ENCODE peak calls at places on chromosomes 4 and X, in five cellular contexts. T, N, R, S and M are unnamed samples.

GRCh38 chrX:45421806-45422205 is 221.1 kb upstream of the DIPK2B start:
- DNase-seq in N (no peak), R (no peak), S (no peak), T (no peak), M (no peak)

GRCh38 chr4:168483786-168484185 is 3.5 kb upstream of the DDX60L start:
- DNase-seq in N (no peak), R (no peak), T (no peak), S (no peak), M (no peak)

GRCh38 chr4:128521634-128522253 is 234.1 kb upstream of the PGRMC2 start:
- DNase-seq in N (no peak), T (no peak), S (no peak), R (peak; percentile 33), M (no peak)

GRCh38 chr4:169571435-169571834 is 40.9 kb downstream of the NEK1 start:
- DNase-seq in S (no peak), T (no peak), N (no peak), R (no peak), M (no peak)

GRCh38 chrX:72351606-72352338 is 46.1 kb upstream of the CITED1 start:
- DNase-seq in T (no peak), R (no peak), N (no peak), S (no peak), M (no peak)

GRCh38 chr4:137952116-137952515 is 290.0 kb downstream of the SLC7A11 start:
- DNase-seq in R (no peak), S (no peak), T (no peak), N (no peak), M (no peak)

GRCh38 chr4:9762823-9763475 is 18.5 kb upstream of the DRD5 start:
- DNase-seq in N (peak; percentile 52), R (peak; percentile 17), T (peak; percentile 76), S (peak; percentile 23), M (peak; percentile 87)

GRCh38 chrX:13165266-13165665 is 120.8 kb upstream of the FAM9C start:
- DNase-seq in T (no peak), S (no peak), N (no peak), R (no peak), M (no peak)

GRCh38 chr4:17063870-17064269 is 165.4 kb upstream of the LDB2 start:
- DNase-seq in T (no peak), R (no peak), S (no peak), N (no peak), M (no peak)

GRCh38 chrX:54411732-54412131 is 28.5 kb upstream of the TSR2 start:
- DNase-seq in N (no peak), T (no peak), R (no peak), S (no peak), M (no peak)

GRCh38 chrX:1537031-1537715 is at the start of gene P2RY8:
- DNase-seq in N (no peak), R (peak; percentile 32), S (peak; percentile 25), T (peak; percentile 67), M (no peak)

GRCh38 chr4:5423670-5424069 is 284.7 kb downstream of the EVC2 start:
- DNase-seq in N (no peak), T (no peak), R (no peak), S (no peak), M (peak; percentile 45)

GRCh38 chrX:46258356-46258755 is 286.9 kb downstream of the ZNF674 start:
- DNase-seq in N (no peak), T (no peak), R (no peak), S (no peak), M (no peak)

GRCh38 chr4:146585761-146586333 is 52.8 kb upstream of the POU4F2 start:
- DNase-seq in R (no peak), N (no peak), S (no peak), T (no peak), M (no peak)

GRCh38 chr4:8203817-8204216 is 4.7 kb downstream of the SH3TC1 start:
- DNase-seq in S (no peak), T (no peak), R (no peak), N (no peak), M (no peak)

GRCh38 chrX:129823115-129823514 is 20.6 kb downstream of the ZDHHC9 start:
- DNase-seq in S (no peak), R (peak; percentile 36), T (peak; percentile 38), N (peak; percentile 30), M (peak; percentile 60)

GRCh38 chr4:178306565-178306964 is 864.3 kb upstream of the AGA start:
- DNase-seq in R (no peak), T (no peak), N (no peak), S (no peak), M (peak; percentile 59)

GRCh38 chrX:102835504-102836146 is 101.4 kb upstream of the RAB40AL start:
- DNase-seq in R (no peak), N (no peak), S (no peak), T (peak; percentile 2), M (peak; percentile 76)

GRCh38 chr4:152476796-152477195 is 59.1 kb downstream of the FBXW7 start:
- DNase-seq in N (no peak), S (no peak), T (no peak), R (no peak), M (no peak)

GRCh38 chr4:113961322-113961698 is 18.1 kb downstream of the ARSJ start:
- DNase-seq in T (no peak), N (no peak), S (no peak), R (peak; percentile 10), M (no peak)

GRCh38 chr4:126992910-126993309 is 639.8 kb upstream of the INTU start:
- DNase-seq in S (no peak), N (no peak), R (no peak), T (no peak), M (no peak)

GRCh38 chr4:56259595-56259994 is 127.7 kb downstream of the AASDH start:
- DNase-seq in S (no peak), N (no peak), T (no peak), R (no peak), M (no peak)

GRCh38 chr4:20528508-20528907 is 171.8 kb upstream of the PACRGL start:
- DNase-seq in T (no peak), N (no peak), R (no peak), S (no peak), M (no peak)

GRCh38 chrX:115134366-115134765 is 54.8 kb upstream of the RBMXL3 start:
- DNase-seq in N (no peak), S (no peak), T (no peak), R (no peak), M (no peak)

GRCh38 chr4:54877006-54877405 is 219.2 kb downstream of the KIT start:
- DNase-seq in S (no peak), R (no peak), T (no peak), N (no peak), M (no peak)

GRCh38 chrX:13090261-13091110 is 46.1 kb upstream of the FAM9C start:
- DNase-seq in N (no peak), T (no peak), S (no peak), R (no peak), M (no peak)

GRCh38 chr4:145541266-145541770 is 59.7 kb downstream of the SMAD1 start:
- DNase-seq in T (no peak), N (no peak), R (no peak), S (no peak), M (no peak)

GRCh38 chr4:24203896-24204295 is 314.0 kb upstream of the PPARGC1A start:
- DNase-seq in N (no peak), R (no peak), T (no peak), S (no peak), M (no peak)

GRCh38 chrX:7132335-7133035 is 15.0 kb upstream of the STS start:
- DNase-seq in S (peak; percentile 61), N (peak; percentile 27), R (peak; percentile 38), T (peak; percentile 16), M (peak; percentile 86)

GRCh38 chrX:133005038-133005437 is 46.6 kb upstream of the HS6ST2 start:
- DNase-seq in R (peak; percentile 3), S (no peak), T (peak; percentile 10), N (peak; percentile 33), M (peak; percentile 49)
- TF ChIP-seq CTCF in R (peak; percentile 46), S (no peak), T (peak; percentile 25), N (peak; percentile 87), M (peak; percentile 89)

DNA sequence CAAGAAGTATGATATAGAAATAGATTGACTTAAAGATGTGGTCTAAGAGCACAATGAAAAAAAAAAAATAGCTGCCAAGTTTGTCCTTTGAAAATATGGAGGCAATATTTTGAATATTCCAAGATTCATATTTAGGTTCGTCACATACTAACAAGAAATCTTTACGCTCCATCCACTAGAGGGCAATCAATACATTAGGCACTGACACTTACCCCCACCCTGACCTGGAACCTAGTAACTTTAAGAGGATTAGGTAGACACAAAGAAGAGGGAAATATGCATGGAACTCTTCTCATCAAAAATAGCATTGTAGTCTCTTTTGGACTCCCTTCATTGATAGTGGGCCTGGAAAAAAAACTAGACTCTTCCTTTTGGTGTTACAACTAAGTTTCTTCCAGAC is 1108.1 kb downstream of the PCDH19 start:
- DNase-seq in T (no peak), N (no peak), R (no peak), S (no peak), M (no peak)
- TF ChIP-seq CTCF in T (no peak), N (peak; percentile 56), R (peak; percentile 21), S (no peak), M (peak; percentile 87)

GRCh38 chrX:111869639-111870034 is 6.3 kb upstream of the TRPC5OS start:
- DNase-seq in R (peak; percentile 5), S (peak; percentile 4), T (peak; percentile 7), N (peak; percentile 50), M (peak; percentile 84)
- TF ChIP-seq CTCF in R (peak; percentile 43), S (peak; percentile 49), T (peak; percentile 25), N (peak; percentile 88), M (peak; percentile 94)

GRCh38 chr4:125262079-125262478 is 52.7 kb upstream of the FAT4 start:
- DNase-seq in T (no peak), S (no peak), N (no peak), R (no peak), M (peak; percentile 75)
- TF ChIP-seq CTCF in T (no peak), S (no peak), N (no peak), R (no peak), M (no peak)

GRCh38 chrX:11759172-11759460 is 1.1 kb downstream of the MSL3 start:
- DNase-seq in S (no peak), N (no peak), T (no peak), R (no peak), M (no peak)
- TF ChIP-seq CTCF in S (no peak), N (no peak), T (no peak), R (no peak), M (no peak)

GRCh38 chr4:29726938-29727337 is 993.2 kb upstream of the PCDH7 start:
- DNase-seq in N (no peak), S (no peak), R (no peak), T (no peak), M (no peak)
- TF ChIP-seq CTCF in N (no peak), S (no peak), R (no peak), T (no peak), M (peak; percentile 20)